ENCODE peak calls at places on chromosome 13, in five cellular contexts. M is stimulated activated CD4-positive, alpha-beta T cell treated with anti-CD3 and anti-CD28 coated beads, TNF-alpha, amount 100 ng/mL, for 48 hours; E is NCI-H526; W is GOT3; U is HT1080. P is an unnamed sample.

GRCh38 chr13:66984241-66984640 is 245.9 kb downstream of the PCDH9 start:
- DNase-seq in E (no peak), W (no peak), U (no peak), M (no peak), P (no peak)

GRCh38 chr13:39600766-39601165 is 2.2 kb downstream of the LHFPL6 start:
- DNase-seq in M (no peak), U (no peak), W (no peak), E (no peak), P (no peak)

GRCh38 chr13:27007166-27007565 is 164.4 kb downstream of the USP12 start:
- DNase-seq in E (peak), M (no peak), U (no peak), W (no peak), P (no peak)

GRCh38 chr13:91292630-91293221 is 54.8 kb upstream of the MIR17HG start:
- DNase-seq in W (no peak), M (no peak), U (no peak), E (no peak), P (no peak)

GRCh38 chr13:59415498-59415897 is 748.2 kb downstream of the DIAPH3 start:
- DNase-seq in E (no peak), U (no peak), W (no peak), M (no peak), P (no peak)

GRCh38 chr13:30846311-30846710 is 59.8 kb upstream of the MEDAG start:
- DNase-seq in W (no peak), E (no peak), M (no peak), U (peak), P (no peak)

GRCh38 chr13:24652346-24652745 is 27.9 kb upstream of the ATP12A start:
- DNase-seq in W (no peak), M (no peak), U (no peak), E (no peak), P (no peak)

GRCh38 chr13:37446503-37446902 is 152.1 kb downstream of the POSTN start:
- DNase-seq in E (no peak), W (no peak), U (peak), M (no peak), P (no peak)

GRCh38 chr13:38381840-38382239 is 32.2 kb downstream of the UFM1 start:
- DNase-seq in W (no peak), M (no peak), U (no peak), E (no peak), P (no peak)

GRCh38 chr13:67229438-67230242 is 496 bp downstream of the PCDH9 start:
- DNase-seq in U (no peak), E (no peak), M (no peak), W (no peak), P (no peak)

GRCh38 chr13:107203146-107203847 is 635.4 kb upstream of the ARGLU1 start:
- DNase-seq in U (peak), W (no peak), M (no peak), E (no peak), P (peak)